ENCODE peak calls at places on chromosomes 3 and 15, in eight cellular contexts. Z is body of pancreas, T is mammary epithelial cell, K is cardiac fibroblast, V is DND-41, Y is BJ, A is tibial artery, C is left lung. U is an unnamed sample.

GRCh38 chr3:136734382-136735070 is 17.7 kb downstream of the STAG1 start:
- DNase-seq in A (no peak), V (no peak), Z (no peak), C (no peak), K (no peak), T (no peak), Y (no peak), U (peak)

GRCh38 chr15:60585743-60586708 is 107.1 kb upstream of the ICE2 start:
- DNase-seq in Y (no peak), A (peak), V (peak), C (no peak), Z (peak), K (peak), T (peak), U (peak)

GRCh38 chr15:62244762-62245161 is 79.7 kb upstream of the C2CD4B start:
- DNase-seq in T (no peak), A (no peak), Z (peak), C (no peak), K (no peak), Y (no peak), V (peak), U (no peak)

GRCh38 chr15:90435652-90436337 is 47.8 kb downstream of the IQGAP1 start:
- DNase-seq in Z (no peak), T (no peak), K (no peak), Y (no peak), V (no peak), C (no peak), A (no peak), U (no peak)

GRCh38 chr3:193087336-193087735 is 153.7 kb upstream of the PLAAT1 start:
- DNase-seq in K (no peak), Y (no peak), C (no peak), V (no peak), A (no peak), T (no peak), Z (no peak), U (no peak)

GRCh38 chr3:124969190-124969589 is 34.6 kb upstream of the MUC13 start:
- DNase-seq in K (no peak), T (no peak), C (no peak), Y (no peak), Z (no peak), V (no peak), A (no peak), U (no peak)

GRCh38 chr3:184561329-184562145 is at the start of gene EPHB3:
- DNase-seq in V (peak), T (peak), C (peak), Y (peak), A (peak), Z (peak), K (peak), U (peak)

GRCh38 chr3:129045675-129046036 is 14.9 kb upstream of the GP9 start:
- DNase-seq in K (no peak), A (no peak), Y (no peak), T (no peak), V (no peak), C (no peak), Z (no peak), U (no peak)

GRCh38 chr3:184691397-184692131 is 20.3 kb downstream of the MAGEF1 start:
- DNase-seq in K (no peak), V (no peak), Z (no peak), T (no peak), A (no peak), Y (peak), C (peak), U (no peak)

GRCh38 chr3:2958553-2958952 is 151.6 kb downstream of the IL5RA start:
- DNase-seq in Y (no peak), A (no peak), C (no peak), K (no peak), T (no peak), V (no peak), Z (no peak), U (peak)

GRCh38 chr3:138381413-138381901 is 33.1 kb downstream of the MRAS start:
- DNase-seq in T (no peak), A (no peak), V (no peak), Y (no peak), C (peak), Z (no peak), K (peak), U (peak)

GRCh38 chr15:71455107-71455506 is 339.8 kb downstream of the THSD4 start:
- DNase-seq in T (no peak), V (no peak), K (no peak), C (no peak), A (no peak), Y (no peak), Z (no peak), U (no peak)

GRCh38 chr15:42191610-42192346 is 16.3 kb downstream of the VPS39 start:
- DNase-seq in Z (no peak), V (no peak), Y (no peak), K (no peak), T (no peak), C (no peak), A (no peak), U (no peak)

GRCh38 chr3:151816091-151816604 is 2.2 kb downstream of the AADAC start:
- DNase-seq in Y (no peak), Z (peak), V (no peak), C (peak), K (peak), T (peak), A (no peak), U (peak)

GRCh38 chr15:57353317-57353804 is 22.9 kb upstream of the CGNL1 start:
- DNase-seq in Z (no peak), Y (no peak), T (no peak), A (no peak), V (no peak), K (no peak), C (no peak), U (no peak)

GRCh38 chr3:149382518-149382917 is 5.1 kb upstream of the TM4SF1 start:
- DNase-seq in A (no peak), C (no peak), V (no peak), Z (no peak), K (no peak), T (peak), Y (no peak), U (no peak)

GRCh38 chr3:143267984-143268383 is 148.4 kb downstream of the CHST2 start:
- DNase-seq in V (no peak), C (no peak), K (peak), A (no peak), T (peak), Z (no peak), Y (no peak), U (peak)

GRCh38 chr3:161989012-161989411 is 492.4 kb downstream of the OTOL1 start:
- DNase-seq in A (no peak), Z (no peak), T (no peak), K (no peak), V (no peak), C (no peak), Y (no peak), U (no peak)

GRCh38 chr3:194270627-194271458 is 80.3 kb downstream of the CPN2 start:
- DNase-seq in Y (no peak), Z (peak), A (peak), V (no peak), T (peak), K (peak), C (peak), U (peak)

GRCh38 chr15:100772478-100773378 is 106.9 kb upstream of the ALDH1A3 start:
- DNase-seq in K (no peak), C (no peak), T (no peak), V (no peak), Y (no peak), A (no peak), Z (no peak), U (peak)

GRCh38 chr3:12796171-12797123 is at the start of gene CAND2:
- DNase-seq in Y (no peak), Z (peak), T (no peak), C (peak), V (peak), A (peak), K (peak), U (peak)

GRCh38 chr3:12143949-12144504 is 14.7 kb downstream of the TIMP4 start:
- DNase-seq in K (peak), A (peak), Z (peak), Y (no peak), V (no peak), T (peak), C (peak), U (peak)

GRCh38 chr3:131903988-131904415 is 130.8 kb downstream of the CPNE4 start:
- DNase-seq in Z (no peak), Y (peak), V (no peak), A (no peak), T (peak), C (peak), K (peak), U (peak)

GRCh38 chr3:115814778-115815380 is 191.6 kb downstream of the GAP43 start:
- DNase-seq in Y (no peak), V (peak), A (peak), T (peak), Z (peak), K (peak), C (peak), U (peak)

GRCh38 chr3:65604863-65605526 is 433.7 kb downstream of the MAGI1 start:
- DNase-seq in V (no peak), Z (no peak), A (no peak), C (no peak), K (peak), T (no peak), Y (peak), U (peak)

GRCh38 chr15:85047271-85047948 is 65.8 kb downstream of the PDE8A start:
- DNase-seq in T (no peak), Z (peak), A (no peak), Y (peak), K (peak), C (peak), V (no peak), U (peak)

GRCh38 chr3:193507566-193507965 is 47.1 kb downstream of the ATP13A4 start:
- DNase-seq in Y (no peak), C (no peak), T (no peak), V (no peak), K (no peak), A (no peak), Z (no peak), U (no peak)

DNA sequence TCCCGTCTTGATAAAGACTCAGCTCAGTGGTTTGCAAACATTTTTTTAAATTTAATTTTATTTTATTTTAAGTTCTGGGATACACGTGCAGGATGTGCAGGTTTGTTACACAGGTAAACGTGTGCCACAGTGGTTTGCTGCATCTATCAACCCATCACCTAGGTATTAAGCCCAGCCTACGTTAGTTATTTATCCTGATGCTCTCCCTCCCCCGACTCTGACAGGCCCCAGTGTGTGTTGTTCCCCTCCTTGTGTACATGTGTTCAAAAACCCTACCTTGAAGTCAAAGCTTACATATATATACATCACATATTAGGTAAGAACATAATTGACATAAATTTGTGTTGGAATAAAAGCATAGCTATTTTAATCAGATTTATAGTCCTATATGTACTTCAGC is 26.3 kb downstream of the GPR15 start:
- DNase-seq in V (no peak), A (no peak), Z (no peak), Y (no peak), C (no peak), T (no peak), K (no peak), U (no peak)
- H3K4me3 ChIP-seq in V (no peak), A (no peak), Z (no peak), Y (no peak), C (no peak), T (no peak), K (no peak), U (no peak)

GRCh38 chr3:189053327-189053726 is 118.4 kb upstream of the TPRG1 start:
- DNase-seq in Z (no peak), Y (no peak), K (no peak), T (no peak), C (no peak), A (no peak), V (no peak), U (no peak)

GRCh38 chr3:189049458-189050231 is 122.1 kb upstream of the TPRG1 start:
- DNase-seq in C (no peak), Y (no peak), A (no peak), T (no peak), V (peak), K (peak), Z (no peak), U (no peak)
- TF ChIP-seq CTCF in C (no peak), Y (no peak), A (no peak), T (peak), V (peak), K (peak), Z (no peak), U (peak)

GRCh38 chr3:98918586-98918985 is 17.1 kb upstream of the DCBLD2 start:
- DNase-seq in V (no peak), A (no peak), C (no peak), Z (no peak), Y (no peak), T (no peak), K (peak), U (peak)

GRCh38 chr3:98917608-98918007 is 16.1 kb upstream of the DCBLD2 start:
- DNase-seq in A (no peak), Y (no peak), C (no peak), V (no peak), Z (no peak), K (no peak), T (no peak), U (no peak)

GRCh38 chr3:98920166-98920565 is 18.7 kb upstream of the DCBLD2 start:
- DNase-seq in Z (no peak), K (no peak), T (no peak), Y (no peak), C (no peak), A (no peak), V (no peak), U (no peak)

GRCh38 chr3:98921957-98922356 is 20.5 kb upstream of the DCBLD2 start:
- DNase-seq in C (no peak), K (no peak), T (no peak), A (no peak), Y (no peak), V (no peak), Z (no peak), U (no peak)
- H3K4me3 ChIP-seq in C (no peak), K (no peak), T (no peak), A (no peak), Y (no peak), V (no peak), Z (no peak), U (no peak)

DNA sequence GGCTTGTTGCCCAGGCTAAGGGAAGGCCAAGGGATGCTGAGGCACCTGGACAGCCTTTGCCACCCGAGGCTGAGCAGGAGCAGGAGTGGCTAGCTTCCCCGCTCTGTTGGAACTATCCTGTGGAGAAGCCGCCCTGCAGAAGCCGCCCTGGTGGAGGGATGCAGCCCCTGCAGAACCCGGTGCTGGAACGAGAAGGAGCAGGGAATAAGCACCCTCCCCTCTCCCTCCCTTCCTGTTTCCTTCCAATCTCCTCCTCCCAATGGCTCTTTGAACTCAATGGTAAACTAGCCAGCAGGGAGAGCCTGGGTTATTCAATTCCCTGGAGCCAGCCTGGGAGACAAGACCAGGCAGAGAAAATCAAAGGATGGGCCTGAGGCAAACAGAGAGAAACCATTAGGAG is 11.8 kb upstream of the HRG start:
- DNase-seq in Y (no peak), V (no peak), Z (no peak), T (no peak), K (no peak), C (no peak), A (no peak), U (no peak)
- TF ChIP-seq CTCF in Y (no peak), V (no peak), Z (no peak), T (no peak), K (no peak), C (no peak), A (no peak), U (no peak)

DNA sequence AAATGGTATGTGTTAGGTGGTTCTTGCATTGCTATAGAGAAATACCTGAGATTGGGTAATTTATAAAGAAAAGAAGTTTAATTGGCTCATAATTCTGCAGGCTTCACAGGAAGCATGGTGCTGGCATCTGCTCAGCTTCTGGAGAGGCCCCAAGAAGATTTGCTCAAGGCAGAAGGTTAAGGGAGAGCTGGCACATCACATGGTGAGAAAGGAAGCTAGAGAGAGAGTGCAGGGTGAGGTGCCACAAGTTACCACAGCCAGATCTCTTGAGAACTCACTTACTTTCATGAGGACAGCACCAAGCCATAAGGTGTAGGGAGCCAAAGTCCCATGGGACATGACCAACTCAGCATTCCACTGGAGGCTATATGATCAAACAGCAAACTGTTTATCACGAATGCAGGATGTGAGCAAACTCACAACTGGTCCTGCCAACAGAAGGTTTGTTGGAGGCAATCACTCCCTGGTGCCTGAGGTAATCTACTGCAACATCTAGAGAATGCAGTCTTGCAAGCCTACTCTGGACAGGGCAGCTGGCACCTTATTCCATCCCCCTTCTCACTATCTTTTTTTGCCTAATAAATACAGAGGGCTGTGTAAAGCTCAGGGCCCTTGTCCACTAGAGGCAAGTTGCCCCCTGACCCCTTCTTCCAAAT is 28.1 kb upstream of the CCR2 start:
- DNase-seq in A (no peak), V (peak), Z (no peak), K (peak), C (no peak), Y (no peak), T (no peak), U (no peak)
- H3K4me3 ChIP-seq in A (no peak), V (no peak), Z (no peak), K (no peak), C (no peak), Y (no peak), T (no peak), U (no peak)

GRCh38 chr3:107983247-107983646 is 107.6 kb downstream of the CD47 start:
- DNase-seq in C (no peak), V (no peak), T (no peak), Z (no peak), Y (no peak), A (no peak), K (no peak), U (no peak)
- TF ChIP-seq CTCF in C (no peak), V (no peak), T (no peak), Z (no peak), Y (no peak), A (no peak), K (no peak), U (no peak)

DNA sequence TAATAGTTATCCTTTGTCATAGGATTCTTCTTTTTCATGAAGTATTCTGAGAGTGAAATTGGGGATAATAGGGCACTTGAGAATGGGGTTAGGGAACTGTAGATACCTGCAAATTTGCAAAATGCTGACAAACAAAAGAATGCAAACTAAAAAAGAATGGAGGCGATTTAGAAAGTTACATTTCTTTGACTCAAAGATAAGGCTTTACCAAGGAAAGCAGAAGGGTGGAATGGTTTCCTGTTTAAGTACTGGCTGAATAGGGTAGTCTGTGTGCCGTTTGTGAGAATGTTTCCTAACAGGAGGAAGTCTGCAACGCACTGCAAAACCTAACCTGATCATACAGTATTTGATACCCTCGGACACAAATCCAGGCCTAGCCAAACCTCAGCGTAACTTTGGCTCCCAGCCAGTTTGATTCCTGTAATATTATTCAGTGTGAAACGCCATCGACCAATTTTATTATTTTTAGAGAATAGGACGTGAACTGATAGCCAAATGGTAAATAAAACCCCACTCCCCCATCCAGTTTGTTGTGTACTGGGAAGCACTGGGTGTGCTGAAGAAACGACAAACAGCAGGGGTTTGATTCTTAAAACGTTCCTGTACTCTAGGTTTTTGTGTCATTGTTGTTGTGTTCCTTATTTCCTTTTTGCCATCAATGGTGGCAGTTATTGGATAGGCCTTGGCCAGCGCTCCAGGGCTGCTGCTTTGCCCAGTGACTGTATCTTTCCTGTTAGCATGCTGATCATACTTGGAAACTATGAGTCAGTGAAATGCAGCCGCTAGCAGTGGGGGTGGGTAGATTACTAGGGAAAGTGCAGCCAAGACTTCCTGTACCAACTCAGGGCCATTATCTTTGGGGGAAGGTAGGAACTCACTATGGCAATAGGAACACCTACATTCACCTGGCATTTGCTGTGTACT is 148.0 kb upstream of the TBL1XR1 start:
- DNase-seq in T (peak), C (peak), K (peak), Z (peak), V (peak), Y (peak), A (peak), U (peak)
- H3K4me3 ChIP-seq in T (no peak), C (no peak), K (no peak), Z (no peak), V (no peak), Y (no peak), A (no peak), U (no peak)

GRCh38 chr15:48406911-48407310 is 75.7 kb downstream of the DUT start:
- DNase-seq in Y (no peak), T (no peak), A (no peak), C (no peak), K (no peak), V (no peak), Z (no peak), U (no peak)
- TF ChIP-seq CTCF in Y (no peak), T (no peak), A (no peak), C (no peak), K (peak), V (peak), Z (no peak), U (peak)

DNA sequence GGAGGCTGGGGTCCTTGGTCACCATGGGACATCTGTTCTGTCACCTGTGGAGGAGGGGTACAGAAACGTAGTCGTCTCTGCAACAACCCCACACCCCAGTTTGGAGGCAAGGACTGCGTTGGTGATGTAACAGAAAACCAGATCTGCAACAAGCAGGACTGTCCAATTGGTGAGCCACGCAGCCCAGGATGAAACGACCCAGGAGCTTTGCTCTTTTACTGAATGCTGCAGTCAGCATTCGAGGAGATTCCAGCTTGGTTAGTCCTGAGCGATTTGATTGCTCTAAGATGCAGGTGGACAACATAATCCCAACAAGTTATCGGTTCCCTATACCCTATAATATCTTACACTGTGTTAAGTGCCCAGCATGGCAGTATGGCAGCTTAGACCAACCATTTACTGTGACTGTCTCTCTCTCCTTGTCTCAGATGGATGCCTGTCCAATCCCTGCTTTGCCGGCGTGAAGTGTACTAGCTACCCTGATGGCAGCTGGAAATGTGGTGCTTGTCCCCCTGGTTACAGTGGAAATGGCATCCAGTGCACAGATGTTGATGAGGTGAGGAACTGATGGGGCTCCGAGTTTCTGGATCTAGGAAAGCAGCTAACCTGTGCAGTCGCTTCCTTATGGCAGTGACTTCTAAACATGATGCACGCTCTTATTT is 7.8 kb downstream of the THBS1 start:
- DNase-seq in Y (peak), K (no peak), T (peak), C (no peak), Z (no peak), A (no peak), V (no peak), U (peak)
- H3K4me3 ChIP-seq in Y (peak), K (no peak), T (peak), C (no peak), Z (no peak), A (no peak), V (no peak), U (no peak)

U was measured in fibroblast of villous mesenchyme.